ENCODE peak calls at places on chromosomes 4 and X, in five cellular contexts. W is colonic mucosa, C is NCI-H748 treated with DMSO at 0.1 percent for 48 hours, F is T-helper 9 cell, Q is skeletal muscle cell. R is an unnamed sample.

GRCh38 chr4:84224522-84224921 is 274.6 kb downstream of the NKX6-1 start:
- DNase-seq in W (no peak), F (no peak), C (peak; percentile 79), Q (no peak), R (no peak)

GRCh38 chr4:137678796-137679195 is 146.5 kb upstream of the PCDH18 start:
- DNase-seq in W (no peak), C (no peak), F (no peak), Q (peak; percentile 68), R (no peak)

GRCh38 chrX:41559662-41560061 is 112.5 kb downstream of the NYX start:
- DNase-seq in F (no peak), W (no peak), C (no peak), Q (peak; percentile 89), R (peak; percentile 69)

GRCh38 chrX:119981286-119982070 is 37.9 kb upstream of the NKAP start:
- DNase-seq in F (no peak), Q (no peak), C (peak; percentile 20), W (peak; percentile 26), R (no peak)

GRCh38 chr4:13196721-13197120 is 287.4 kb downstream of the RAB28 start:
- DNase-seq in F (no peak), Q (no peak), C (no peak), W (no peak), R (no peak)

GRCh38 chr4:124640037-124640730 is 72.3 kb downstream of the ANKRD50 start:
- DNase-seq in W (no peak), C (no peak), F (no peak), Q (peak; percentile 74), R (peak; percentile 45)

GRCh38 chr4:184693056-184693455 is 40.8 kb downstream of the CENPU start:
- DNase-seq in W (no peak), F (no peak), C (no peak), Q (no peak), R (no peak)

GRCh38 chr4:31234494-31234893 is 514.3 kb downstream of the PCDH7 start:
- DNase-seq in F (no peak), C (no peak), W (no peak), Q (no peak), R (no peak)

GRCh38 chrX:18210470-18210869 is 10.2 kb downstream of the BEND2 start:
- DNase-seq in W (no peak), F (no peak), C (peak; percentile 30), Q (no peak), R (no peak)

GRCh38 chr4:24973471-24974251 is 57.1 kb downstream of the LGI2 start:
- DNase-seq in C (no peak), W (peak; percentile 41), F (no peak), Q (no peak), R (no peak)

GRCh38 chr4:118869808-118870342 is 18.8 kb upstream of the SYNPO2 start:
- DNase-seq in W (no peak), F (no peak), Q (peak; percentile 21), C (no peak), R (peak; percentile 23)

GRCh38 chr4:142817442-142817841 is 28.7 kb downstream of the INPP4B start:
- DNase-seq in Q (peak; percentile 93), F (no peak), W (no peak), C (no peak), R (peak; percentile 81)

GRCh38 chr4:140047017-140047640 is 106.9 kb downstream of the MAML3 start:
- DNase-seq in W (no peak), F (no peak), C (no peak), Q (no peak), R (no peak)

GRCh38 chr4:1479454-1479853 is 73.2 kb upstream of the NKX1-1 start:
- DNase-seq in W (no peak), F (no peak), Q (no peak), C (no peak), R (no peak)

GRCh38 chr4:88630756-88631155 is 38.5 kb downstream of the HERC3 start:
- DNase-seq in Q (peak; percentile 39), W (no peak), F (no peak), C (no peak), R (peak; percentile 52)

GRCh38 chrX:129125515-129125914 is 397.8 kb downstream of the SMARCA1 start:
- DNase-seq in Q (no peak), W (no peak), F (no peak), C (no peak), R (no peak)

GRCh38 chr4:67684839-67685531 is 16.0 kb downstream of the UBA6 start:
- DNase-seq in C (no peak), F (no peak), W (no peak), Q (no peak), R (no peak)

GRCh38 chr4:169059294-169060201 is 49.5 kb upstream of the CBR4 start:
- DNase-seq in C (no peak), Q (no peak), F (no peak), W (no peak), R (no peak)

GRCh38 chr4:150318527-150318926 is 240.3 kb downstream of the DCLK2 start:
- DNase-seq in W (no peak), C (no peak), Q (no peak), F (no peak), R (no peak)

GRCh38 chr4:103098746-103099421 is 750 bp downstream of the BDH2 start:
- DNase-seq in Q (no peak), C (no peak), W (no peak), F (no peak), R (no peak)

GRCh38 chr4:67019670-67020069 is 525.6 kb downstream of the CENPC start:
- DNase-seq in Q (no peak), F (no peak), C (no peak), W (no peak), R (no peak)

GRCh38 chr4:10179957-10180602 is 63.5 kb upstream of the WDR1 start:
- DNase-seq in Q (no peak), W (no peak), F (no peak), C (no peak), R (no peak)

GRCh38 chr4:185726931-185727330 is 85.1 kb downstream of the SORBS2 start:
- DNase-seq in W (no peak), Q (peak; percentile 62), C (no peak), F (no peak), R (no peak)

GRCh38 chr4:38204317-38205060 is 244.3 kb downstream of the PTTG2 start:
- DNase-seq in F (no peak), C (no peak), W (no peak), Q (no peak), R (no peak)

GRCh38 chr4:40923326-40924095 is 173.8 kb downstream of the NSUN7 start:
- DNase-seq in F (no peak), C (no peak), Q (no peak), W (no peak), R (no peak)

GRCh38 chr4:151150821-151151580 is 51.6 kb downstream of the RPS3A start:
- DNase-seq in F (no peak), Q (no peak), W (no peak), C (no peak), R (no peak)

GRCh38 chr4:53534684-53535083 is 56.6 kb downstream of the LNX1 start:
- DNase-seq in Q (no peak), C (no peak), W (no peak), F (no peak), R (no peak)

GRCh38 chr4:150230556-150230955 is 152.3 kb downstream of the DCLK2 start:
- DNase-seq in F (no peak), Q (no peak), W (no peak), C (no peak), R (no peak)

GRCh38 chr4:156673483-156673882 is 298.1 kb downstream of the PDGFC start:
- DNase-seq in Q (peak; percentile 55), F (no peak), C (no peak), W (no peak), R (no peak)

GRCh38 chr4:144209491-144209890 is 69.0 kb upstream of the GYPA start:
- DNase-seq in Q (no peak), W (no peak), F (no peak), C (no peak), R (no peak)

GRCh38 chr4:48858130-48858529 is 27.2 kb downstream of the OCIAD1 start:
- DNase-seq in Q (no peak), W (no peak), C (no peak), F (no peak), R (no peak)

GRCh38 chrX:76454456-76454927 is 27.0 kb downstream of the MAGEE1 start:
- DNase-seq in F (no peak), C (peak; percentile 3), Q (no peak), W (no peak), R (no peak)

GRCh38 chr4:113974467-113974866 is 5.0 kb downstream of the ARSJ start:
- DNase-seq in W (no peak), C (no peak), F (no peak), Q (no peak), R (no peak)

GRCh38 chrX:21176927-21177571 is 197.2 kb upstream of the CNKSR2 start:
- DNase-seq in C (no peak), F (no peak), Q (no peak), W (no peak), R (no peak)